ENCODE peak calls at places on chromosomes 11 and 22, in six cellular contexts. M, G, Z, T, O and W are unnamed samples.

GRCh38 chr11:14075118-14075601 is 112.6 kb downstream of the SPON1 start:
- DNase-seq in M (peak), G (no peak), Z (peak), T (no peak), O (peak), W (peak)

GRCh38 chr11:72826191-72826941 is 12.2 kb downstream of the ATG16L2 start:
- DNase-seq in M (no peak), G (no peak), Z (no peak), T (no peak), O (no peak), W (no peak)

GRCh38 chr22:41092847-41093371 is 517 bp downstream of the EP300 start:
- DNase-seq in M (peak), G (no peak), Z (peak), T (peak), O (no peak), W (no peak)

GRCh38 chr11:31628111-31628510 is 118.5 kb downstream of the ELP4 start:
- DNase-seq in M (no peak), G (no peak), Z (no peak), T (no peak), O (no peak), W (no peak)

GRCh38 chr22:31138126-31138525 is 2.2 kb downstream of the PLA2G3 start:
- DNase-seq in M (no peak), G (no peak), Z (no peak), T (no peak), O (no peak), W (no peak)

GRCh38 chr22:19509923-19510322 is 14.3 kb downstream of the CLDN5 start:
- DNase-seq in M (no peak), G (no peak), Z (no peak), T (no peak), O (no peak), W (no peak)

GRCh38 chr11:117269856-117270255 is 21.3 kb upstream of the BACE1-AS start:
- DNase-seq in M (no peak), G (no peak), Z (no peak), T (no peak), O (no peak), W (no peak)

GRCh38 chr22:45026511-45026910 is 16.7 kb upstream of the PHF21B start:
- DNase-seq in M (no peak), G (no peak), Z (no peak), T (no peak), O (no peak), W (no peak)

GRCh38 chr11:115780625-115781024 is 276.4 kb upstream of the CADM1 start:
- DNase-seq in M (no peak), G (no peak), Z (no peak), T (no peak), O (no peak), W (no peak)

GRCh38 chr11:10263929-10264328 is 30.1 kb downstream of the SBF2 start:
- DNase-seq in M (peak), G (no peak), Z (peak), T (no peak), O (no peak), W (no peak)

GRCh38 chr11:72747456-72747855 is 4.8 kb downstream of the ARAP1 start:
- DNase-seq in M (no peak), G (no peak), Z (no peak), T (no peak), O (no peak), W (no peak)

GRCh38 chr11:69075421-69076128 is 26.8 kb downstream of the TPCN2 start:
- DNase-seq in M (peak), G (no peak), Z (peak), T (no peak), O (no peak), W (no peak)